ENCODE peak calls at places on chromosomes 7 and 10, in eight cellular contexts. B is suprapubic skin, K is adipocyte, Q is IMR-90, P is mucosa of descending colon, C is adrenal gland, D is HCT116, H is esophagus muscularis mucosa. A is an unnamed sample.

GRCh38 chr10:57333880-57334279 is 933.8 kb downstream of the IPMK start:
- DNase-seq in B (no peak), K (no peak), Q (no peak), P (no peak), C (no peak), D (no peak), H (no peak), A (no peak)

GRCh38 chr7:134691820-134692705 is 45.4 kb downstream of the BPGM start:
- DNase-seq in B (no peak), K (peak; percentile 95), Q (peak; percentile 52), P (no peak), C (no peak), D (no peak), H (peak; percentile 53), A (no peak)

GRCh38 chr7:48108959-48109847 is 20.1 kb downstream of the UPP1 start:
- DNase-seq in B (no peak), K (no peak), Q (no peak), P (no peak), C (no peak), D (no peak), H (peak; percentile 77), A (no peak)

GRCh38 chr7:112056409-112056808 is 149.8 kb downstream of the DOCK4 start:
- DNase-seq in B (no peak), K (peak; percentile 60), Q (peak; percentile 82), P (no peak), C (no peak), D (no peak), H (no peak), A (no peak)

GRCh38 chr7:98119257-98119918 is 12.7 kb downstream of the LMTK2 start:
- DNase-seq in B (no peak), K (peak; percentile 68), Q (peak; percentile 79), P (no peak), C (peak; percentile 26), D (no peak), H (no peak), A (no peak)

GRCh38 chr10:58514102-58514472 is 1.4 kb downstream of the BICC1 start:
- DNase-seq in B (no peak), K (peak; percentile 50), Q (no peak), P (no peak), C (no peak), D (no peak), H (no peak), A (no peak)

GRCh38 chr7:134434701-134435100 is 24.2 kb downstream of the AKR1B1 start:
- DNase-seq in B (no peak), K (no peak), Q (no peak), P (no peak), C (no peak), D (no peak), H (no peak), A (no peak)

GRCh38 chr7:2228921-2229320 is 3.8 kb downstream of the MAD1L1 start:
- DNase-seq in B (no peak), K (no peak), Q (no peak), P (no peak), C (no peak), D (no peak), H (no peak), A (no peak)

GRCh38 chr7:92057375-92057774 is 76.9 kb downstream of the CYP51A1 start:
- DNase-seq in B (no peak), K (no peak), Q (no peak), P (no peak), C (no peak), D (no peak), H (no peak), A (peak; percentile 84)

GRCh38 chr7:68414631-68415425 is 1183.4 kb upstream of the AUTS2 start:
- DNase-seq in B (no peak), K (no peak), Q (no peak), P (no peak), C (no peak), D (no peak), H (no peak), A (no peak)

GRCh38 chr10:128527730-128528129 is 401.5 kb upstream of the MKI67 start:
- DNase-seq in B (no peak), K (no peak), Q (no peak), P (no peak), C (no peak), D (no peak), H (no peak), A (no peak)

GRCh38 chr7:141001561-141001960 is 13.2 kb downstream of the MRPS33 start:
- DNase-seq in B (no peak), K (no peak), Q (no peak), P (no peak), C (no peak), D (no peak), H (no peak), A (no peak)

GRCh38 chr10:118832242-118832651 is 77.5 kb upstream of the CACUL1 start:
- DNase-seq in B (no peak), K (peak; percentile 12), Q (peak; percentile 13), P (peak; percentile 75), C (peak; percentile 63), D (no peak), H (no peak), A (peak; percentile 51)

GRCh38 chr10:103854687-103855423 is 521 bp downstream of the SH3PXD2A start:
- DNase-seq in B (no peak), K (peak; percentile 55), Q (peak; percentile 24), P (no peak), C (no peak), D (no peak), H (no peak), A (peak; percentile 67)

GRCh38 chr10:124416733-124417132 is 2.0 kb downstream of the OAT start:
- DNase-seq in B (no peak), K (no peak), Q (peak; percentile 20), P (no peak), C (no peak), D (no peak), H (no peak), A (no peak)

GRCh38 chr10:68348265-68348741 is 15.6 kb upstream of the PBLD start:
- DNase-seq in B (no peak), K (peak; percentile 71), Q (peak; percentile 65), P (no peak), C (peak; percentile 32), D (peak; percentile 28), H (no peak), A (peak; percentile 58)

GRCh38 chr7:150967332-150967731 is 10.8 kb downstream of the KCNH2 start:
- DNase-seq in B (no peak), K (no peak), Q (no peak), P (no peak), C (no peak), D (no peak), H (no peak), A (no peak)

GRCh38 chr7:150968056-150968455 is 10.1 kb downstream of the KCNH2 start:
- DNase-seq in B (no peak), K (no peak), Q (no peak), P (no peak), C (no peak), D (no peak), H (no peak), A (no peak)

GRCh38 chr7:150970424-150970823 is 7.7 kb downstream of the KCNH2 start:
- DNase-seq in B (no peak), K (no peak), Q (no peak), P (peak; percentile 19), C (no peak), D (no peak), H (no peak), A (no peak)

GRCh38 chr7:150969483-150969874 is 8.6 kb downstream of the KCNH2 start:
- DNase-seq in B (no peak), K (no peak), Q (no peak), P (peak; percentile 39), C (no peak), D (no peak), H (no peak), A (no peak)

DNA sequence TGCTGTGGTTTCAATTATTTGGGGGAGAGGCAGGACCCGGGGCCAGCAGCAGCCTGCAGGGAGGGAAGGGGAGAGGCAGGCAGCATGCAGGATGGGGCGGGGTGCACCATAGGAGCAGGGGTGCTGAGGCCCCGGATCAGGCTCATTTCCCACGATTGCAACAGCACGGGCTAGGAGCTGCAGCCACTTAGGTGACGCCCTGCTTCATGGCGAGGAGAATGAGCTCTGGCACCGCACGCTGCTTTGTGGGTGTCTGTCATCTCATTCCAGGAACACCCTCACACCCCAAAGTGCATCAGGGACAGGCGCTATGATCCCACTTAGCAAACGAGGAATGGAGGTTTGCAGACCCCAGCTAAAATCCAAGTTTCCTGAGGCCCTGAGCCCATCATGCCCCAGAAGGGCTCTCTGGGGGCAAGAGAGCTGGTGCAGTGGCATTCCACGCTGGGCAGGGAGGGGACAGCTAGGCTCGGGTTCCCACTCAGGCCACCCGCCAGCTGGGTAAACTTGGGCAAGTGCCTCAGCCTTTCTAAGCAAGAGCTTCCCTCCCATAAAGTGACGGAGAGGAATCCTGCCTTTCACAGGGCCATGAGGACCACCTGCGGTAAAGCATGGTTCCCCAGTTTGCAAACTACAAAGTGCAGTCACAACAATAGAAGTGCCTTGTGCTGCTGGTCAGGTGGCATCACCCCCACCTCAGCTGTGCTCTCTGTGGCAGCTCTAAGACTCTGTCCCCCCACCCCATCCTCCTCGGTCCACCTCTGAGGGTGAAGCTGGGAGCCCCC is 9.2 kb downstream of the KCNH2 start:
- DNase-seq in B (no peak), K (peak; percentile 15), Q (no peak), P (peak; percentile 40), C (no peak), D (no peak), H (no peak), A (no peak)
- H3K4me1 ChIP-seq in B (peaks cover 8% of the 10 kb centered on the region), K (no peaks in the 10 kb centered on the region), Q (peaks cover 14% of the 10 kb centered on the region), P (no peaks in the 10 kb centered on the region), C (no peaks in the 10 kb centered on the region), D (peaks cover 28% of the 10 kb centered on the region), H (peaks cover 100% of the 10 kb centered on the region), A (no peaks in the 10 kb centered on the region)

GRCh38 chr7:87202208-87202607 is 17.3 kb downstream of the TMEM243 start:
- DNase-seq in B (no peak), K (no peak), Q (no peak), P (no peak), C (no peak), D (no peak), H (no peak), A (no peak)
- H3K4me1 ChIP-seq in B (peaks cover 11% of the 10 kb centered on the region), K (no peaks in the 10 kb centered on the region), Q (no peaks in the 10 kb centered on the region), P (no peaks in the 10 kb centered on the region), C (no peaks in the 10 kb centered on the region), D (no peaks in the 10 kb centered on the region), H (peaks cover 6% of the 10 kb centered on the region), A (peaks cover 2% of the 10 kb centered on the region)

GRCh38 chr7:20358762-20359282 is 28.1 kb downstream of the ITGB8 start:
- DNase-seq in B (no peak), K (peak; percentile 13), Q (no peak), P (no peak), C (no peak), D (no peak), H (no peak), A (no peak)
- H3K4me1 ChIP-seq in B (peaks cover 17% of the 10 kb centered on the region), K (peaks cover 5% of the 10 kb centered on the region), Q (peaks cover 2% of the 10 kb centered on the region), P (no peaks in the 10 kb centered on the region), C (no peaks in the 10 kb centered on the region), D (no peaks in the 10 kb centered on the region), H (peaks cover 11% of the 10 kb centered on the region), A (no peaks in the 10 kb centered on the region)

DNA sequence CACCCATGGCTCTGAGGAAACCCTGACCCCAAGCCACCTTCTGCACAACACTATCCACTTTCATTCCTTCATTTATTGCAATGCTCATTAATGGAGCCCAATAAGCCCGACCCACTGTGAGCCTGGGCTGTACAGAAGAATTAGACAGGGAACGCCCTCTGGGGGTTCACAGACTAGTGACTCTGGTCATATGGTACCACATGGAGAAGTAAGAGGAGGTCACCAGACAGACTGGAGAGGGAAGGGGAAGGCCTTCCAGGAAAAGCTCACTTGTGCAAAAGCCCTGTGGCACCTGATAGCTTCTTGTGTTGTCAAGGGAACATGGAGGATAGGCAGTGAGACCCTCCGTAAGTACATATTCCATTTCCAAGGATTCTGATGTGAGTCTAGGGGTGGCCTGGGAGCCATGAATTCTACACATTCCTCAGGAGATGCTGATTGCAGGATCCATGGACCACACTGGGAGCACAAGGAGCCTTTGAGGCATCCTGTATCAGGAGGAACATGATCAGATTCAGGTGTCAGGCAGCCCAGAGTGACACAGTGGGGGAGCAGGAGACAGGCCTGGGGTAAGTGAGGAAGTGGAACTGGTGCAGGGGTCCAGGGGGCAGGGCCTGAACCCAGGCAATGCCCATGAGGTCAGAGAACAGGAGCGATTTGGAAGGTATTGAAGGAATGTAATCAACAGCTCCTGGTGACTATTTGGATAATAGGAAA is 19.9 kb downstream of the TMEM72 start:
- DNase-seq in B (no peak), K (no peak), Q (no peak), P (no peak), C (peak; percentile 12), D (no peak), H (no peak), A (no peak)
- H3K4me1 ChIP-seq in B (peaks cover 28% of the 10 kb centered on the region), K (peaks cover 21% of the 10 kb centered on the region), Q (peaks cover 15% of the 10 kb centered on the region), P (peaks cover 2% of the 10 kb centered on the region), C (peaks cover 5% of the 10 kb centered on the region), D (no peaks in the 10 kb centered on the region), H (peaks cover 37% of the 10 kb centered on the region), A (no peaks in the 10 kb centered on the region)

A was measured in colonic mucosa.